ENCODE peak calls at places on chromosomes 12 and 14, in five cellular contexts. R is fibroblast of mammary gland, C is A673, G is AG04450, E is epithelial cell of esophagus. A is an unnamed sample.

GRCh38 chr14:61385002-61385685 is 63.8 kb downstream of the PRKCH start:
- DNase-seq in R (no peak), C (no peak), G (no peak), E (no peak), A (no peak)

GRCh38 chr12:22626429-22626828 is 1.5 kb downstream of the ETNK1 start:
- DNase-seq in R (peak; percentile 79), C (peak; percentile 58), G (no peak), E (peak; percentile 58), A (peak; percentile 38)

GRCh38 chr14:22276913-22277816 is 311.9 kb downstream of the DAD1 start:
- DNase-seq in R (peak; percentile 30), C (peak; percentile 45), G (no peak), E (peak; percentile 45), A (peak; percentile 39)

GRCh38 chr12:126247936-126248335 is 1182.7 kb downstream of the AACS start:
- DNase-seq in R (no peak), C (no peak), G (no peak), E (no peak), A (no peak)

GRCh38 chr14:32201196-32201815 is 539 bp upstream of the RNU6-7 start:
- DNase-seq in R (peak; percentile 40), C (peak; percentile 85), G (no peak), E (peak; percentile 68), A (peak; percentile 30)

GRCh38 chr12:10562306-10562933 is 51.0 kb downstream of the MAGOHB start:
- DNase-seq in R (peak; percentile 67), C (peak; percentile 47), G (no peak), E (peak; percentile 65), A (peak; percentile 75)

GRCh38 chr14:38522724-38523123 is 266.8 kb upstream of the CLEC14A start:
- DNase-seq in R (no peak), C (no peak), G (no peak), E (no peak), A (no peak)

GRCh38 chr14:32259368-32260013 is 56.4 kb upstream of the RNU6-8 start:
- DNase-seq in R (peak; percentile 54), C (peak; percentile 69), G (peak; percentile 24), E (peak; percentile 88), A (peak; percentile 55)

GRCh38 chr12:89878327-89878726 is 169.7 kb upstream of the ATP2B1 start:
- DNase-seq in R (no peak), C (no peak), G (no peak), E (no peak), A (no peak)

GRCh38 chr12:50626026-50626425 is 121.2 kb downstream of the DIP2B start:
- DNase-seq in R (no peak), C (peak; percentile 84), G (no peak), E (no peak), A (no peak)

GRCh38 chr12:23952071-23952470 is 2.6 kb upstream of the SOX5 start:
- DNase-seq in R (no peak), C (no peak), G (no peak), E (no peak), A (no peak)

GRCh38 chr12:23947395-23947794 is 2.1 kb downstream of the SOX5 start:
- DNase-seq in R (no peak), C (no peak), G (no peak), E (no peak), A (no peak)

GRCh38 chr12:23950775-23951391 is 1.4 kb upstream of the SOX5 start:
- DNase-seq in R (peak; percentile 19), C (no peak), G (no peak), E (no peak), A (peak; percentile 12)

GRCh38 chr12:23949212-23950010 is at the start of gene SOX5:
- DNase-seq in R (peak; percentile 75), C (peak; percentile 57), G (peak; percentile 33), E (no peak), A (peak; percentile 59)

GRCh38 chr12:23950011-23950774 is 723 bp upstream of the SOX5 start:
- DNase-seq in R (peak; percentile 19), C (peak; percentile 18), G (no peak), E (no peak), A (peak; percentile 31)
- TF ChIP-seq CTCF in R (no peak), C (no peak), G (no peak), E (no peak), A (no peak)

GRCh38 chr12:128534906-128535305 is 267.9 kb downstream of the TMEM132C start:
- DNase-seq in R (no peak), C (no peak), G (no peak), E (no peak), A (no peak)

GRCh38 chr12:128531153-128531552 is 264.2 kb downstream of the TMEM132C start:
- DNase-seq in R (no peak), C (peak; percentile 49), G (no peak), E (no peak), A (no peak)
- TF ChIP-seq CTCF in R (no peak), C (peak; percentile 53), G (no peak), E (no peak), A (no peak)

GRCh38 chr12:42607584-42607984 is 18.0 kb upstream of the PRICKLE1 start:
- DNase-seq in R (no peak), C (no peak), G (no peak), E (no peak), A (no peak)
- TF ChIP-seq CTCF in R (no peak), C (no peak), G (no peak), E (no peak), A (no peak)

GRCh38 chr12:127690161-127690560 is 576.8 kb upstream of the TMEM132C start:
- DNase-seq in R (peak; percentile 5), C (peak; percentile 30), G (no peak), E (no peak), A (peak; percentile 16)
- TF ChIP-seq CTCF in R (no peak), C (peak; percentile 59), G (peak; percentile 38), E (no peak), A (no peak)

DNA sequence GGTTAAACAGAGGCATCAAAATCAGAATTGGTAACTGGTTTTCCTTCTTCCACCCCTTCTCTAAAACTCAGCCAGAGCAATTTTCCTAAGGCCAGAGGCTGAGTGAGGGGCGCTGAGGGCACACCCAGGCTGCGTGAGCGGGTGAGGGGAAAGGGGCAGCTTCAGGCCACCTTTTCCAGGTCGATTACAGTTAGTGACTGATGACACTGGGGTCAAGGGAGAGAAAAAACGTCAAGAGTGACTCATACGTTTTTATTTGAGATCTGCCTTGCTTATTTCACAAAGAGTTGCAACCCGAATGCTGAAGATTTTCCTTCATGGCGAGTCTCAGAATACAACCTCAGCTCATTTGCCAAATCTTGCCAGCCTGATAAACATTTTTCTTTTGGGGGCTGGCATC is 46.7 kb upstream of the EVL start:
- DNase-seq in R (peak; percentile 64), C (no peak), G (no peak), E (no peak), A (no peak)
- TF ChIP-seq CTCF in R (no peak), C (no peak), G (no peak), E (no peak), A (no peak)

DNA sequence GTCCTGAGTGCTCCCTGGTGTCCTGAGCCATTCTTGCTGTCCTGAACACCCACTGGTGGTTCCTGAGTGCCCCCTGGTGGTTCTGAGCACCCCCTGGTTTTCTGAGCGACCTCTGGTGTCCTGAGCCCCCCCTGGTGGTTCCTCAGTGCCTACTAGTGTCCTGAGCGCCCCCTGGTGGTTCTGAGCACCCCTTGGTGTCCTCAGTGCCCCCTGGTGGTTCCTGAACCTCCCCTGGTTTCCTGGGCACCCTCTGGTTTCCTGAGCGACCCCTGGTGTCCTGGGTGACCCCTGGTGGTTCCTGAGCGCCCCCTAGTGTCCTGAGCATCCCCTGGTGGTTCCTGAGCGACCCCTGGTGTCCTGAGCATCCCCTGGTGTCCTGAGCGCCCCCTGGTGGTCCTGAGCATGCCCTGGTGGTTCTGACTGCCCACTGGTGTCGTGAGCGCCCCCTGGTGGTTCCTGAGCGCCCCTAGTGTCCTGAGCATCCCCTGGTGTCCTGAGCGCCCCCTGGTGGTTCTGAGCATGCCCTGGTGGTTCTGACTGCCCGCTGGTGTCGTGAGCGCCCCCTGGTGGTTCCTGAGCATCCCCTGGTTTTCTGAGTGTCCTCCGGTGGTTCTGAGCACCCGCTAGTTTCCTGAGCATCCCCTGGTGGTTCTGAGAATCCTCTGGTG is 473.1 kb downstream of the TMEM121 start:
- DNase-seq in R (peak; percentile 41), C (peak; percentile 40), G (no peak), E (no peak), A (no peak)
- TF ChIP-seq CTCF in R (peak; percentile 42), C (peak; percentile 56), G (peak; percentile 2), E (no peak), A (peak; percentile 36)

A was measured in fibroblast of the aortic adventitia.